ENCODE peak calls at places on chromosomes 1 and 21, in seven cellular contexts. One of them, this sample, is unnamed.

GRCh38 chr1:31182352-31182751 is 57.3 kb downstream of the NKAIN1 start:
- DNase-seq in hepatocyte: peak; percentile 95
- DNase-seq in amniotic stem cell: peak; percentile 82
- DNase-seq in stromal cell of bone marrow: peak; percentile 90
- DNase-seq in AG10803: peak; percentile 88
- DNase-seq in AG09319: peak; percentile 59
- DNase-seq in BE2C: peak; percentile 69
- DNase-seq in this sample: peak; percentile 60

GRCh38 chr1:31782066-31782762 is 18.1 kb upstream of the ADGRB2 start:
- DNase-seq in hepatocyte: peak; percentile 57
- DNase-seq in amniotic stem cell: no peak
- DNase-seq in stromal cell of bone marrow: no peak
- DNase-seq in AG10803: no peak
- DNase-seq in AG09319: no peak
- DNase-seq in BE2C: peak; percentile 83
- DNase-seq in this sample: no peak

GRCh38 chr1:11522400-11523235 is 43.7 kb downstream of the DISP3 start:
- DNase-seq in hepatocyte: no peak
- DNase-seq in amniotic stem cell: no peak
- DNase-seq in stromal cell of bone marrow: no peak
- DNase-seq in AG10803: no peak
- DNase-seq in AG09319: no peak
- DNase-seq in BE2C: no peak
- DNase-seq in this sample: no peak

GRCh38 chr1:31483012-31483946 is 70.3 kb downstream of the SERINC2 start:
- DNase-seq in hepatocyte: peak; percentile 68
- DNase-seq in amniotic stem cell: no peak
- DNase-seq in stromal cell of bone marrow: peak; percentile 88
- DNase-seq in AG10803: peak; percentile 98
- DNase-seq in AG09319: peak; percentile 51
- DNase-seq in BE2C: no peak
- DNase-seq in this sample: no peak

GRCh38 chr1:217478450-217478849 is 152.4 kb downstream of the GPATCH2 start:
- DNase-seq in hepatocyte: no peak
- DNase-seq in amniotic stem cell: no peak
- DNase-seq in stromal cell of bone marrow: no peak
- DNase-seq in AG10803: no peak
- DNase-seq in AG09319: no peak
- DNase-seq in BE2C: no peak
- DNase-seq in this sample: no peak

GRCh38 chr1:56330400-56331026 is 248.8 kb downstream of the PLPP3 start:
- DNase-seq in hepatocyte: peak; percentile 45
- DNase-seq in amniotic stem cell: peak; percentile 12
- DNase-seq in stromal cell of bone marrow: peak; percentile 26
- DNase-seq in AG10803: peak; percentile 56
- DNase-seq in AG09319: no peak
- DNase-seq in BE2C: no peak
- DNase-seq in this sample: no peak

GRCh38 chr1:2205191-2205952 is 10.8 kb upstream of the FAAP20 start:
- DNase-seq in hepatocyte: peak; percentile 98
- DNase-seq in amniotic stem cell: peak; percentile 89
- DNase-seq in stromal cell of bone marrow: peak; percentile 84
- DNase-seq in AG10803: peak; percentile 94
- DNase-seq in AG09319: peak; percentile 92
- DNase-seq in BE2C: peak; percentile 97
- DNase-seq in this sample: peak; percentile 92

GRCh38 chr1:31573261-31573660 is 3.1 kb upstream of the TINAGL1 start:
- DNase-seq in hepatocyte: no peak
- DNase-seq in amniotic stem cell: no peak
- DNase-seq in stromal cell of bone marrow: no peak
- DNase-seq in AG10803: no peak
- DNase-seq in AG09319: no peak
- DNase-seq in BE2C: no peak
- DNase-seq in this sample: no peak

GRCh38 chr1:116496380-116496779 is 74.4 kb downstream of the CD58 start:
- DNase-seq in hepatocyte: peak; percentile 34
- DNase-seq in amniotic stem cell: no peak
- DNase-seq in stromal cell of bone marrow: no peak
- DNase-seq in AG10803: peak; percentile 79
- DNase-seq in AG09319: peak; percentile 40
- DNase-seq in BE2C: no peak
- DNase-seq in this sample: no peak

GRCh38 chr1:205285391-205286101 is 36.0 kb downstream of the NUAK2 start:
- DNase-seq in hepatocyte: no peak
- DNase-seq in amniotic stem cell: no peak
- DNase-seq in stromal cell of bone marrow: no peak
- DNase-seq in AG10803: peak; percentile 30
- DNase-seq in AG09319: no peak
- DNase-seq in BE2C: no peak
- DNase-seq in this sample: peak; percentile 57

GRCh38 chr1:32774464-32774808 is 42.7 kb downstream of the YARS1 start:
- DNase-seq in hepatocyte: no peak
- DNase-seq in amniotic stem cell: no peak
- DNase-seq in stromal cell of bone marrow: no peak
- DNase-seq in AG10803: no peak
- DNase-seq in AG09319: no peak
- DNase-seq in BE2C: no peak
- DNase-seq in this sample: no peak

GRCh38 chr1:3247521-3248031 is 178.6 kb downstream of the PRDM16 start:
- DNase-seq in hepatocyte: no peak
- DNase-seq in amniotic stem cell: no peak
- DNase-seq in stromal cell of bone marrow: no peak
- DNase-seq in AG10803: no peak
- DNase-seq in AG09319: no peak
- DNase-seq in BE2C: no peak
- DNase-seq in this sample: no peak

GRCh38 chr1:21586926-21587601 is 77.8 kb downstream of the ALPL start:
- DNase-seq in hepatocyte: peak; percentile 88
- DNase-seq in amniotic stem cell: peak; percentile 73
- DNase-seq in stromal cell of bone marrow: peak; percentile 61
- DNase-seq in AG10803: peak; percentile 71
- DNase-seq in AG09319: peak; percentile 42
- DNase-seq in BE2C: peak; percentile 47
- DNase-seq in this sample: no peak

GRCh38 chr1:55506686-55507577 is 291.8 kb upstream of the USP24 start:
- DNase-seq in hepatocyte: no peak
- DNase-seq in amniotic stem cell: peak; percentile 40
- DNase-seq in stromal cell of bone marrow: peak; percentile 52
- DNase-seq in AG10803: peak; percentile 43
- DNase-seq in AG09319: peak; percentile 32
- DNase-seq in BE2C: no peak
- DNase-seq in this sample: no peak

GRCh38 chr21:41953831-41954653 is at the start of gene C2CD2:
- DNase-seq in hepatocyte: peak; percentile 79
- DNase-seq in amniotic stem cell: no peak
- DNase-seq in stromal cell of bone marrow: no peak
- DNase-seq in AG10803: peak; percentile 73
- DNase-seq in AG09319: no peak
- DNase-seq in BE2C: peak; percentile 61
- DNase-seq in this sample: peak; percentile 29

This sample was measured in activated CD4-positive, alpha-beta T cell treated with anti-CD3 and anti-CD28 coated beads, Interleukin-2, amount 50 U/mL, for 48 hours.